ENCODE peak calls at places on chromosome 21, in five cellular contexts. One of them, this sample, is unnamed.
A peak's percentile ranks its signal among the peaks of the same experiment; 100 is the strongest.

GRCh38 chr21:26148834-26149354 is 21.7 kb downstream of the APP start:
- DNase-seq in transverse colon: no peak
- DNase-seq in HepG2: no peak
- DNase-seq in left ventricle myocardium inferior: no peak
- DNase-seq in MM.1S: no peak
- DNase-seq in this sample: no peak

GRCh38 chr21:28913071-28913470 is 79.6 kb downstream of the LTN1 start:
- DNase-seq in transverse colon: no peak
- DNase-seq in left ventricle myocardium inferior: no peak
- DNase-seq in MM.1S: no peak
- DNase-seq in HepG2: no peak
- DNase-seq in this sample: no peak

GRCh38 chr21:34511787-34512451 is at the start of gene KCNE1:
- DNase-seq in transverse colon: no peak
- DNase-seq in left ventricle myocardium inferior: no peak
- DNase-seq in MM.1S: no peak
- DNase-seq in HepG2: no peak
- DNase-seq in this sample: peak; percentile 79

GRCh38 chr21:34885125-34885524 is 164.0 kb downstream of the RUNX1 start:
- DNase-seq in HepG2: no peak
- DNase-seq in MM.1S: no peak
- DNase-seq in left ventricle myocardium inferior: no peak
- DNase-seq in transverse colon: no peak
- DNase-seq in this sample: no peak

GRCh38 chr21:39451332-39452206 is at the start of gene SH3BGR:
- DNase-seq in transverse colon: no peak
- DNase-seq in MM.1S: no peak
- DNase-seq in HepG2: no peak
- DNase-seq in left ventricle myocardium inferior: peak; percentile 73
- DNase-seq in this sample: peak; percentile 69

GRCh38 chr21:17462276-17462981 is 50.4 kb upstream of the CXADR start:
- DNase-seq in left ventricle myocardium inferior: no peak
- DNase-seq in HepG2: peak; percentile 98
- DNase-seq in transverse colon: peak; percentile 83
- DNase-seq in MM.1S: no peak
- DNase-seq in this sample: no peak

GRCh38 chr21:30497065-30497464 is at the start of gene KRTAP19-4:
- DNase-seq in HepG2: no peak
- DNase-seq in transverse colon: no peak
- DNase-seq in left ventricle myocardium inferior: no peak
- DNase-seq in MM.1S: no peak
- DNase-seq in this sample: no peak

GRCh38 chr21:44986471-44987291 is 46.9 kb downstream of the SLX9 start:
- DNase-seq in left ventricle myocardium inferior: peak; percentile 13
- DNase-seq in transverse colon: no peak
- DNase-seq in HepG2: no peak
- DNase-seq in MM.1S: no peak
- DNase-seq in this sample: peak; percentile 40

GRCh38 chr21:40793057-40793456 is 53.9 kb downstream of the DSCAM start:
- DNase-seq in MM.1S: no peak
- DNase-seq in left ventricle myocardium inferior: no peak
- DNase-seq in transverse colon: no peak
- DNase-seq in HepG2: no peak
- DNase-seq in this sample: no peak

GRCh38 chr21:34744801-34745200 is 76.0 kb downstream of the CLIC6 start:
- DNase-seq in HepG2: no peak
- DNase-seq in left ventricle myocardium inferior: no peak
- DNase-seq in transverse colon: no peak
- DNase-seq in MM.1S: no peak
- DNase-seq in this sample: no peak

GRCh38 chr21:28671549-28672195 is 321.0 kb downstream of the LTN1 start:
- DNase-seq in HepG2: no peak
- DNase-seq in MM.1S: no peak
- DNase-seq in left ventricle myocardium inferior: no peak
- DNase-seq in transverse colon: no peak
- DNase-seq in this sample: no peak

DNA sequence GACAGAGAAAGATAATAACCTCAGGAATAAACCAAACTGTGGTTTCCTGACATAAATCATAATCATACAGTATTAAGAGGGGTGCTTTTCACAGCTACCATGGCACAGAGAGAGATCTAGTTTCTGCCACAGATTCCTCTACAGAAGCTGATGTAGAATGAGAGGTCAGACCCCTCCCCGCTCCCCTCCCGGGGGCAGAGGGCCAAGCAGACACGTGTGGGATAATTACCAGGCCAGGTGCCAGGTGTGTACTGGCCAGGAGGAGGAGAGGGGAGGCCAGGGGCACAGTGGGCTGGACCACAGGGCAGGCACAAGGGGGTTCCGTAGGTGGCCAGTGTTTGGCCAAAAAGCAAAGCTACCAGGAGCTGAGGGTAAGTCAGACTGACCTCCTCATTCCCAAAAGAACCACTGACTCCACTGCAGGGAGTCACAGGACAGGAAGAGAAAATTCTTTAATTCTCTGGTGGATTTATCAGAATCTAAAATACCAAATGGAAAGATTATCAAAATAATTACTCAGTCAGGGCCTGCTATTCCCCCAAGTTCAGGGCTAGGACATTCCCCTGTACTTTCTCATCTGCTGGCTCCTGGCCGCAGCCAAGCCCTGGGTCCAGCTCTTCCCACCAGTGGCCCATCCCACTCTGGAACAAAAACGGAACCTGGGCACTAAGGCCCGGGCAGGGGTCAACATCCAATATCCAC is 30.0 kb downstream of the C2CD2 start:
- DNase-seq in transverse colon: no peak
- DNase-seq in MM.1S: no peak
- DNase-seq in left ventricle myocardium inferior: peak; percentile 41
- DNase-seq in HepG2: no peak
- DNase-seq in this sample: no peak
- H3K27ac ChIP-seq in transverse colon: peak overlapping the region; percentile 85
- H3K27ac ChIP-seq in MM.1S: no peak overlapping the region
- H3K27ac ChIP-seq in left ventricle myocardium inferior: peak overlapping the region; percentile 91
- H3K27ac ChIP-seq in HepG2: no peak overlapping the region
- H3K27ac ChIP-seq in this sample: peak overlapping the region; percentile 77

DNA sequence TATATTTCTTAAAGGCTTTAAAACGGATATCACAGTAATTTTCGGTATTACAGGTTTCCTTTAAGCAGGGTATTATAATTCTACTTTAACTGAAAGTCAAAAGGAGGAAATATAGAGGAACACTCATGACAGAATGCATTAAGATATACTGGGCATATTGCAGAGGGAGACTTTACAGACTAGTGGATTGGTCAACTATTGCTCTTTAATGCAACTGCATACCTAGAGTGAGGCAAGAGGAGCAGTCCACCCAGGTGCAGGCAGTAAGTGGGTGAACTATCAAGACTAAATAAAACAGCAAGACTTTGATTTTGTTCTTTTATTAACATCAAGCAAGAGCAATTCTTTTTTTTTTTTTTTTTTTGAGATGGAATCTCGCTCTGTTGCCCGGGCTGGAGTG is 10.5 kb downstream of the SCAF4 start:
- DNase-seq in left ventricle myocardium inferior: no peak
- DNase-seq in transverse colon: no peak
- DNase-seq in MM.1S: no peak
- DNase-seq in HepG2: no peak
- DNase-seq in this sample: no peak
- H3K4me1 ChIP-seq in left ventricle myocardium inferior: peaks cover 65% of the 10 kb centered on the region
- H3K4me1 ChIP-seq in transverse colon: peaks cover 6% of the 10 kb centered on the region
- H3K4me1 ChIP-seq in MM.1S: no peaks in the 10 kb centered on the region
- H3K4me1 ChIP-seq in HepG2: peaks cover 66% of the 10 kb centered on the region
- H3K4me1 ChIP-seq in this sample: peaks cover 35% of the 10 kb centered on the region

GRCh38 chr21:43817157-43818086 is 28.0 kb downstream of the RRP1 start:
- DNase-seq in left ventricle myocardium inferior: no peak
- DNase-seq in transverse colon: no peak
- DNase-seq in MM.1S: no peak
- DNase-seq in HepG2: no peak
- DNase-seq in this sample: peak; percentile 48

GRCh38 chr21:43815107-43815742 is 25.8 kb downstream of the RRP1 start:
- DNase-seq in left ventricle myocardium inferior: no peak
- DNase-seq in transverse colon: no peak
- DNase-seq in HepG2: no peak
- DNase-seq in MM.1S: no peak
- DNase-seq in this sample: no peak

GRCh38 chr21:43818685-43819084 is 29.3 kb downstream of the RRP1 start:
- DNase-seq in transverse colon: no peak
- DNase-seq in left ventricle myocardium inferior: no peak
- DNase-seq in HepG2: no peak
- DNase-seq in MM.1S: no peak
- DNase-seq in this sample: peak; percentile 14

GRCh38 chr21:43815991-43816390 is 26.6 kb downstream of the RRP1 start:
- DNase-seq in HepG2: no peak
- DNase-seq in transverse colon: no peak
- DNase-seq in MM.1S: no peak
- DNase-seq in left ventricle myocardium inferior: no peak
- DNase-seq in this sample: no peak

GRCh38 chr21:43816611-43817071 is 27.3 kb downstream of the RRP1 start:
- DNase-seq in left ventricle myocardium inferior: no peak
- DNase-seq in transverse colon: no peak
- DNase-seq in MM.1S: no peak
- DNase-seq in HepG2: no peak
- DNase-seq in this sample: no peak
- TF ChIP-seq CTCF in left ventricle myocardium inferior: no peak
- TF ChIP-seq CTCF in transverse colon: no peak
- TF ChIP-seq CTCF in MM.1S: peak; percentile 22
- TF ChIP-seq CTCF in HepG2: peak; percentile 65
- TF ChIP-seq CTCF in this sample: no peak

GRCh38 chr21:38384246-38384576 is 114.1 kb downstream of the ERG start:
- DNase-seq in left ventricle myocardium inferior: no peak
- DNase-seq in MM.1S: no peak
- DNase-seq in HepG2: no peak
- DNase-seq in transverse colon: no peak
- DNase-seq in this sample: no peak
- H3K27ac ChIP-seq in left ventricle myocardium inferior: no peak overlapping the region
- H3K27ac ChIP-seq in MM.1S: no peak overlapping the region
- H3K27ac ChIP-seq in HepG2: no peak overlapping the region
- H3K27ac ChIP-seq in transverse colon: no peak overlapping the region
- H3K27ac ChIP-seq in this sample: no peak overlapping the region

This sample was measured in lower lobe of right lung.